ENCODE peak calls at places on chromosomes 16 and 17, in nine cellular contexts. W is lower leg skin, J is T1000, I is RCC 7860, K is T-helper 17 cell, Y is spleen, N is KBM-7, V is mesenchymal stem cell, U is left cardiac atrium. T is an unnamed sample.

GRCh38 chr17:8123695-8124349 is at the start of gene HES7:
- DNase-seq in W (no peak), J (no peak), I (no peak), K (no peak), Y (no peak), N (peak; percentile 74), V (peak; percentile 53), U (no peak), T (peak; percentile 6)

GRCh38 chr17:78868391-78868790 is 27.8 kb upstream of the USP36 start:
- DNase-seq in W (no peak), J (no peak), I (no peak), K (no peak), Y (no peak), N (no peak), V (peak; percentile 54), U (no peak), T (peak; percentile 74)

GRCh38 chr17:81544281-81544974 is 7.7 kb downstream of the FAAP100 start:
- DNase-seq in W (no peak), J (no peak), I (no peak), K (no peak), Y (no peak), N (no peak), V (no peak), U (no peak), T (no peak)

GRCh38 chr16:12516621-12517309 is 286.9 kb downstream of the CPPED1 start:
- DNase-seq in W (no peak), J (no peak), I (no peak), K (no peak), Y (no peak), N (no peak), V (no peak), U (no peak), T (no peak)

GRCh38 chr17:64155751-64156544 is 26.0 kb upstream of the ERN1 start:
- DNase-seq in W (peak; percentile 58), J (no peak), I (no peak), K (no peak), Y (peak; percentile 84), N (no peak), V (peak; percentile 9), U (peak; percentile 75), T (no peak)

GRCh38 chr17:17971431-17972125 is 622 bp downstream of the TOM1L2 start:
- DNase-seq in W (no peak), J (no peak), I (no peak), K (no peak), Y (peak; percentile 93), N (no peak), V (peak; percentile 22), U (peak; percentile 51), T (no peak)

GRCh38 chr16:70736454-70737376 is 50.9 kb upstream of the MTSS2 start:
- DNase-seq in W (no peak), J (no peak), I (no peak), K (no peak), Y (no peak), N (no peak), V (no peak), U (no peak), T (no peak)

GRCh38 chr16:89343501-89344291 is 126.2 kb downstream of the ZNF778 start:
- DNase-seq in W (no peak), J (peak; percentile 53), I (peak; percentile 22), K (no peak), Y (no peak), N (no peak), V (peak; percentile 40), U (no peak), T (no peak)

GRCh38 chr16:7400117-7400890 is 67.7 kb downstream of the RBFOX1 start:
- DNase-seq in W (no peak), J (no peak), I (no peak), K (no peak), Y (no peak), N (no peak), V (no peak), U (no peak), T (no peak)

GRCh38 chr17:50283246-50283645 is 9.0 kb downstream of the TMEM92 start:
- DNase-seq in W (no peak), J (no peak), I (no peak), K (no peak), Y (no peak), N (no peak), V (no peak), U (no peak), T (no peak)

GRCh38 chr16:64858076-64858475 is 263.8 kb downstream of the CDH11 start:
- DNase-seq in W (no peak), J (no peak), I (no peak), K (no peak), Y (no peak), N (no peak), V (no peak), U (no peak), T (no peak)

GRCh38 chr17:35716173-35716572 is 15.3 kb upstream of the RASL10B start:
- DNase-seq in W (no peak), J (no peak), I (no peak), K (no peak), Y (no peak), N (no peak), V (no peak), U (no peak), T (no peak)

GRCh38 chr16:15881794-15882379 is 6.5 kb downstream of the CEP20 start:
- DNase-seq in W (no peak), J (no peak), I (no peak), K (no peak), Y (no peak), N (no peak), V (no peak), U (no peak), T (no peak)

GRCh38 chr17:29193146-29193545 is 12.9 kb upstream of the MYO18A start:
- DNase-seq in W (no peak), J (no peak), I (no peak), K (no peak), Y (no peak), N (no peak), V (no peak), U (no peak), T (no peak)

GRCh38 chr16:31157136-31157535 is 7.3 kb upstream of the PRSS36 start:
- DNase-seq in W (no peak), J (no peak), I (no peak), K (no peak), Y (no peak), N (peak; percentile 71), V (no peak), U (peak; percentile 25), T (no peak)

GRCh38 chr17:259341-259976 is 78.0 kb upstream of the DOC2B start:
- DNase-seq in W (no peak), J (no peak), I (no peak), K (no peak), Y (peak; percentile 48), N (no peak), V (no peak), U (peak; percentile 18), T (peak; percentile 17)

GRCh38 chr17:45579529-45580495 is 89.3 kb upstream of the PLEKHM1 start:
- DNase-seq in W (no peak), J (no peak), I (no peak), K (no peak), Y (no peak), N (no peak), V (peak; percentile 7), U (no peak), T (no peak)

GRCh38 chr16:22098538-22099255 is 6.4 kb downstream of the VWA3A start:
- DNase-seq in W (no peak), J (no peak), I (peak; percentile 40), K (no peak), Y (no peak), N (peak; percentile 70), V (peak; percentile 64), U (no peak), T (no peak)

GRCh38 chr17:49527927-49528651 is 33.0 kb downstream of the NGFR start:
- DNase-seq in W (no peak), J (no peak), I (no peak), K (no peak), Y (peak; percentile 23), N (no peak), V (no peak), U (peak; percentile 6), T (no peak)

GRCh38 chr17:29090746-29091395 is 47.9 kb downstream of the PIPOX start:
- DNase-seq in W (no peak), J (no peak), I (no peak), K (no peak), Y (no peak), N (no peak), V (no peak), U (no peak), T (no peak)

GRCh38 chr17:40511136-40511535 is 9.7 kb upstream of the TNS4 start:
- DNase-seq in W (no peak), J (no peak), I (no peak), K (no peak), Y (no peak), N (no peak), V (no peak), U (no peak), T (no peak)

GRCh38 chr17:40794466-40794865 is 5.3 kb downstream of the KRT28 start:
- DNase-seq in W (no peak), J (no peak), I (no peak), K (no peak), Y (no peak), N (no peak), V (no peak), U (no peak), T (no peak)

GRCh38 chr16:66036775-66037715 is 329.4 kb upstream of the CDH5 start:
- DNase-seq in W (peak; percentile 82), J (no peak), I (no peak), K (no peak), Y (no peak), N (no peak), V (no peak), U (no peak), T (no peak)

GRCh38 chr17:9948967-9949366 is 43.9 kb upstream of the RCVRN start:
- DNase-seq in W (no peak), J (no peak), I (no peak), K (no peak), Y (no peak), N (no peak), V (no peak), U (no peak), T (no peak)

GRCh38 chr16:68356249-68356918 is 45.6 kb downstream of the PRMT7 start:
- DNase-seq in W (no peak), J (no peak), I (no peak), K (peak; percentile 33), Y (no peak), N (peak; percentile 99), V (peak; percentile 19), U (no peak), T (no peak)

GRCh38 chr16:14097182-14097951 is 26.2 kb downstream of the MRTFB start:
- DNase-seq in W (peak; percentile 32), J (no peak), I (no peak), K (no peak), Y (no peak), N (no peak), V (peak; percentile 38), U (no peak), T (no peak)

GRCh38 chr17:42553866-42554249 is 1.1 kb downstream of the HSD17B1 start:
- DNase-seq in W (no peak), J (peak; percentile 22), I (peak; percentile 19), K (no peak), Y (peak; percentile 84), N (no peak), V (no peak), U (no peak), T (no peak)

GRCh38 chr17:12024332-12024731 is 3.7 kb downstream of the MAP2K4 start:
- DNase-seq in W (no peak), J (no peak), I (peak; percentile 74), K (no peak), Y (no peak), N (no peak), V (peak; percentile 26), U (no peak), T (peak; percentile 42)

GRCh38 chr16:57258226-57258909 is 13.3 kb downstream of the ARL2BP start:
- DNase-seq in W (no peak), J (no peak), I (no peak), K (no peak), Y (peak; percentile 54), N (no peak), V (no peak), U (peak; percentile 12), T (no peak)

GRCh38 chr16:89052824-89053724 is 40.6 kb upstream of the ACSF3 start:
- DNase-seq in W (peak; percentile 26), J (no peak), I (no peak), K (no peak), Y (no peak), N (peak; percentile 81), V (no peak), U (no peak), T (no peak)

GRCh38 chr17:1865252-1866037 is 35.6 kb downstream of the RPA1 start:
- DNase-seq in W (no peak), J (no peak), I (peak; percentile 14), K (no peak), Y (peak; percentile 78), N (peak; percentile 68), V (peak; percentile 51), U (no peak), T (no peak)

T was measured in SJSA1.